ENCODE peak calls at places on chromosome 9, in four cellular contexts. W is HCT116, Q is HepG2, C is K562. X is an unnamed sample.

GRCh38 chr9:109319631-109320233 is 1.1 kb downstream of the EPB41L4B start:
- DNase-seq in W (no peak), Q (no peak), C (no peak), X (no peak)

GRCh38 chr9:130447193-130447816 is 2.5 kb downstream of the ASS1 start:
- DNase-seq in W (no peak), Q (no peak), C (no peak), X (no peak)

GRCh38 chr9:89781838-89782237 is 177.0 kb downstream of the GADD45G start:
- DNase-seq in W (no peak), Q (no peak), C (no peak), X (no peak)

GRCh38 chr9:131714161-131714646 is 25.7 kb downstream of the RAPGEF1 start:
- DNase-seq in W (no peak), Q (no peak), C (no peak), X (no peak)

GRCh38 chr9:31916591-31917223 is 467.7 kb upstream of the ACO1 start:
- DNase-seq in W (no peak), Q (peak; percentile 11), C (no peak), X (no peak)

GRCh38 chr9:114085404-114085803 is 7.3 kb upstream of the AMBP start:
- DNase-seq in W (no peak), Q (no peak), C (no peak), X (no peak)

GRCh38 chr9:114779352-114779845 is 26.4 kb downstream of the TNFSF15 start:
- DNase-seq in W (peak; percentile 22), Q (no peak), C (no peak), X (peak; percentile 10)

GRCh38 chr9:118170032-118170955 is 466.1 kb downstream of the TLR4 start:
- DNase-seq in W (no peak), Q (peak; percentile 7), C (peak; percentile 5), X (peak; percentile 24)

GRCh38 chr9:116112236-116112635 is 41.4 kb upstream of the PAPPA start:
- DNase-seq in W (no peak), Q (no peak), C (no peak), X (no peak)

GRCh38 chr9:34197756-34198711 is 19.2 kb downstream of the UBAP1 start:
- DNase-seq in W (no peak), Q (no peak), C (no peak), X (no peak)

GRCh38 chr9:127808347-127809001 is 5.8 kb downstream of the FPGS start:
- DNase-seq in W (no peak), Q (no peak), C (no peak), X (no peak)

GRCh38 chr9:127809562-127810377 is 7.1 kb downstream of the FPGS start:
- DNase-seq in W (no peak), Q (no peak), C (peak; percentile 95), X (no peak)

GRCh38 chr9:127809002-127809561 is 6.4 kb downstream of the FPGS start:
- DNase-seq in W (no peak), Q (no peak), C (no peak), X (no peak)

GRCh38 chr9:127805620-127806019 is 2.9 kb downstream of the FPGS start:
- DNase-seq in W (peak; percentile 47), Q (peak; percentile 51), C (peak; percentile 35), X (no peak)

DNA sequence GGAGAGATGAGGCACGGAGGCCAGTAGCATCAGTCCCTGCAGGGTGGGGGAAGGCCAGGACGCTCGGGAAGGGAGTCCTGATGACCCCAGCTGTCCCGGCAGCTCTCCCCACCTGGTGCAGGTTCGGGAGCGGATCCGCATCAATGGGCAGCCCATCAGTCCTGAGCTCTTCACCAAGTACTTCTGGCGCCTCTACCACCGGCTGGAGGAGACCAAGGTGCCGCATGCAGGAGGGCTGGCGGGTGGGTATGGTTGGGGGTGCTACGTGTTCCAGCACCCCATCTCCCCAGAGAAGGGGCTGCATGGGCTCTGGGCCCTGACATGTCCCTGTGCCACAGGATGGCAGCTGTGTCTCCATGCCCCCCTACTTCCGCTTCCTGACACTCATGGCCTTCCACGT is 4.2 kb downstream of the FPGS start:
- DNase-seq in W (no peak), Q (no peak), C (no peak), X (no peak)
- TF ChIP-seq POLR2AphosphoS5 in W (no peak), Q (no peak), C (no peak), X (no peak)

DNA sequence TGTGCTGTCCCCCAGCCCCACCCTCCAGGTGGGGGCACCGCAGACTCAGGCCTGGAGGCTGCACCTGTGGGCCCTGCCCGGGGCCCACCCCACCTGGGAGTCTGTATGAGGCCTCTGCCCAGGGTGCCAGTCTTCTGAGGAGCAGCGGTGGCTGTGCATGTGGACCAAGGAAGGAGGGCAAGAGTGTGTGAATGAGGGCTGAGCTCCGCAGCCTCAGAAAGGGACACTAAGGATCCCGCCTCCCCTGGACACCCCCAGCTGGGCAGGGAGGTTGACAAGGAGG is 19.1 kb downstream of the FGD3 start:
- DNase-seq in W (no peak), Q (no peak), C (no peak), X (no peak)
- H3K4me3 ChIP-seq in W (no peak overlapping the region), Q (no peak overlapping the region), C (no peak overlapping the region), X (no peak overlapping the region)

GRCh38 chr9:805151-805550 is 36.3 kb upstream of the DMRT1 start:
- DNase-seq in W (no peak), Q (no peak), C (no peak), X (no peak)

GRCh38 chr9:804026-804425 is 37.5 kb upstream of the DMRT1 start:
- DNase-seq in W (no peak), Q (no peak), C (no peak), X (no peak)

GRCh38 chr9:801399-802071 is 40.0 kb upstream of the DMRT1 start:
- DNase-seq in W (no peak), Q (no peak), C (no peak), X (no peak)

GRCh38 chr9:811101-811531 is 30.4 kb upstream of the DMRT1 start:
- DNase-seq in W (no peak), Q (no peak), C (no peak), X (no peak)

DNA sequence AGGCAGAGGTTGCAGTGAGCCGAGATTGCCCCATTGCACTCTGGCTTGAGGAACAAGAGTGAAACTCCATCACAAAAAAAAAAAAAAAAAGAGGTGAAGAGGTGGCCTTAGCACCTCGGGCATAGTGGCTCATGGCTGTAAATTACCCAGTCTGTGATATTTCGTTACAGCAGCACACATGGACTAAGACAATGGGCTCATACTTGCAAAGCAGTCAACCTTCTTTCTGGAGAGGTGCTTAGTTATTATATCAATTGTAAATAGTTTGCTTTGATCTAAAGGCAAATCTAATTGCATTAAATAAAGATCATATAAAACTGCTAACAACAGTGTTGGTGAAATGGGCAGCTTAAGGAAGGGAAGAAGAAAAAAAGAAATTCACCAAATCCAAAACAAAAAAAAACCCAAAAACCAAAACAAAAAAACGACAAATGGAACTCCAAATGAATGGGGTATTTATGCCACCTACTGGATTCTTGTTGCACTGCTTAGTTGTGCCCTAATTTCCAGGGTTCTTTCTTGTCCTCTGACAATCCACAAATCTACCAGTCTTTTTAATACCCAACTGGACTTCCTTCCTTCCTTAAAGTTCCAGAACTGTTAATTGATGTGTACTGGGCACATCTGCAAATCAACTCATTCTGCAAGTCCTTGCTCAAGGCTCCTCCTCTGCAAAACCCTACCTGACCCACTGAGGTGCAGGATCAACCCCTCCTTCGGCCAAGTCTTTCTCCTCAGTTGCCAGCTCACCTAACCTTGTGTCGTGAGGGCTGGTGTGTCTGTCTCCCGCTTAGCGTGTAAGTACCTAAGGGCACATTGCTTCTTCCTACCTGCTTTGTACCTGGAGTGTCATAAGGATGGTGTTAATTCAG is 35.0 kb upstream of the DMRT1 start:
- DNase-seq in W (no peak), Q (peak; percentile 35), C (no peak), X (peak; percentile 8)
- TF ChIP-seq TCF7L2 in W (no peak), Q (no peak), C (no peak), X (no peak)

GRCh38 chr9:129069825-129070473 is 11.0 kb upstream of the DOLPP1 start:
- DNase-seq in W (no peak), Q (no peak), C (no peak), X (no peak)

GRCh38 chr9:129068110-129068509 is 12.8 kb upstream of the DOLPP1 start:
- DNase-seq in W (no peak), Q (no peak), C (no peak), X (no peak)

GRCh38 chr9:129071526-129072131 is 9.3 kb upstream of the DOLPP1 start:
- DNase-seq in W (no peak), Q (no peak), C (no peak), X (no peak)

GRCh38 chr9:129070670-129071525 is 10.0 kb upstream of the DOLPP1 start:
- DNase-seq in W (no peak), Q (no peak), C (peak; percentile 39), X (no peak)

GRCh38 chr9:129069128-129069824 is 11.6 kb upstream of the DOLPP1 start:
- DNase-seq in W (no peak), Q (no peak), C (peak; percentile 83), X (no peak)
- TF ChIP-seq POLR2AphosphoS5 in W (no peak), Q (no peak), C (peak; percentile 99), X (no peak)

DNA sequence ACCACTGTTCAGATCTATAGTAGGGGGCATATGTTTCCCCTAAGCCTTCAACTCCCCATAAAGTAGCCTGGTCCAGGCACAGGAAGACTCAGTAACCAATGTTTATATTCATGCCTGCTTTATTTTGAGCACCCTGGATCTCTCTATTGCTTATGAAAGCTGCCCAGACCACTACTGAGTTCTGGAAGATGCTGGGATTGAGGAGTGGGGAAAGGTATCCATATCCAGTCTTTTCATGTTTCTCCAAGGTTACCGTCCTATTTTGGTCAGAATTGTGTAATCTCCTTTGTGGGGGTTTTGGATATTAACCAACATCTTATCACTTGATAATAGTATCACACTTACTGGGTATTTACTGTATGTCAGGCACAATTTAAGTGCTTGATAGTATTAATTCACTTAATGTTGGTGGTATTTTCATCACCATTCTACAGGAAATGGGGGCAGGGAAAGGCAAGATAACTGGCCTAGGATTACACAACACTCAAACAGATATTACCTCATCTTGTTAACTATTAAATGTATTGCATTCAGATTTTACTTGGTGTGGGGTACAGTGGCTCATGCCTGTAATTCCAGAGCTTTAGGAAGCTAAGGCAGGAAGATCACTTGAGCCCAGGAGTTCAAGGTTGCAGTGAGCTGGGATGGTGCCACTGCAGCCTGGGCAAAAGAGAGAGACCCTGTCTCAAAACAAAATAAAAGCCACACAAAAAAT is 36.3 kb downstream of the RUSC2 start:
- DNase-seq in W (no peak), Q (no peak), C (no peak), X (no peak)
- H3K4me3 ChIP-seq in W (no peak overlapping the region), Q (no peak overlapping the region), C (no peak overlapping the region), X (no peak overlapping the region)

DNA sequence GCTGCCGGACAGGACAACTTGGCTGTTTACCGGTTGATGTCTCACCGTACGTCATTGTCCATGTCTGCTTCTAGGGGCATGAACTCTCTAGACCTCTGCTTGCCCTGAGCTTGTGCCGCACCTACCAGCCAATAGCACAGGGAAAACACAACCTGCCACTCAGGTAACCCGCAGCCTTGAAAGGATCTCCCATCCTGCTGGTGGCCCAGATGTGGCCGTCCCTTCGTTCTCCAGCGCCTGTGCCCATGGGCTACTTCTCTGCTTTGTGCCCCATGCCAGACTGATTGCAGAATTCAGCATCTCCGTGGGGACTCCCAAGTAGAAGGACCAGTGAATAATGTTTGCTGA is 178.1 kb upstream of the MVB12B start:
- DNase-seq in W (no peak), Q (no peak), C (no peak), X (no peak)
- TF ChIP-seq TCF7L2 in W (no peak), Q (no peak), C (no peak), X (no peak)

GRCh38 chr9:16090907-16091629 is 538.2 kb downstream of the CCDC171 start:
- DNase-seq in W (no peak), Q (no peak), C (no peak), X (no peak)

GRCh38 chr9:16092142-16092541 is 539.3 kb downstream of the CCDC171 start:
- DNase-seq in W (no peak), Q (no peak), C (no peak), X (no peak)

GRCh38 chr9:16092627-16093091 is 539.8 kb downstream of the CCDC171 start:
- DNase-seq in W (no peak), Q (no peak), C (no peak), X (no peak)
- TF ChIP-seq POLR2AphosphoS5 in W (no peak), Q (no peak), C (no peak), X (no peak)

GRCh38 chr9:88532320-88532719 is 2.7 kb upstream of the NXNL2 start:
- DNase-seq in W (no peak), Q (no peak), C (no peak), X (no peak)
- H3K4me3 ChIP-seq in W (no peak overlapping the region), Q (no peak overlapping the region), C (no peak overlapping the region), X (peak overlapping the region; percentile 74)

X was measured in Panc1.